ENCODE peak calls at places on chromosomes 6 and 20, in eight cellular contexts. One of them, this sample, is unnamed.

GRCh38 chr6:130890531-130890950 is 63.3 kb downstream of the SMLR1 start:
- DNase-seq in body of pancreas: no peak
- DNase-seq in B cell: no peak
- DNase-seq in nephron progenitor cell: no peak
- DNase-seq in NK-92 treated with Interleukin-12 subunit alpha and Interleukin-12 subunit beta, amount 100 ng/mL, for 24 hours: no peak
- DNase-seq in AG09309: no peak
- DNase-seq in Ammon's horn: no peak
- DNase-seq in left cardiac atrium: no peak
- DNase-seq in this sample: no peak

GRCh38 chr6:112760831-112761230 is 413.7 kb downstream of the RFPL4B start:
- DNase-seq in body of pancreas: no peak
- DNase-seq in B cell: no peak
- DNase-seq in nephron progenitor cell: no peak
- DNase-seq in NK-92 treated with Interleukin-12 subunit alpha and Interleukin-12 subunit beta, amount 100 ng/mL, for 24 hours: no peak
- DNase-seq in AG09309: no peak
- DNase-seq in Ammon's horn: no peak
- DNase-seq in left cardiac atrium: no peak
- DNase-seq in this sample: no peak

GRCh38 chr6:1381397-1382330 is 7.7 kb upstream of the FOXF2 start:
- DNase-seq in body of pancreas: peak
- DNase-seq in B cell: peak
- DNase-seq in nephron progenitor cell: peak
- DNase-seq in NK-92 treated with Interleukin-12 subunit alpha and Interleukin-12 subunit beta, amount 100 ng/mL, for 24 hours: no peak
- DNase-seq in AG09309: no peak
- DNase-seq in Ammon's horn: peak
- DNase-seq in left cardiac atrium: peak
- DNase-seq in this sample: peak

GRCh38 chr20:59835448-59836395 is 97.7 kb downstream of the SYCP2 start:
- DNase-seq in body of pancreas: no peak
- DNase-seq in B cell: no peak
- DNase-seq in nephron progenitor cell: peak
- DNase-seq in NK-92 treated with Interleukin-12 subunit alpha and Interleukin-12 subunit beta, amount 100 ng/mL, for 24 hours: no peak
- DNase-seq in AG09309: no peak
- DNase-seq in Ammon's horn: peak
- DNase-seq in left cardiac atrium: peak
- DNase-seq in this sample: no peak

GRCh38 chr6:105644073-105644489 is 241.2 kb upstream of the PREP start:
- DNase-seq in body of pancreas: no peak
- DNase-seq in B cell: no peak
- DNase-seq in nephron progenitor cell: no peak
- DNase-seq in NK-92 treated with Interleukin-12 subunit alpha and Interleukin-12 subunit beta, amount 100 ng/mL, for 24 hours: peak
- DNase-seq in AG09309: no peak
- DNase-seq in Ammon's horn: no peak
- DNase-seq in left cardiac atrium: no peak
- DNase-seq in this sample: no peak

GRCh38 chr6:89640804-89641203 is 2.3 kb upstream of the LYRM2 start:
- DNase-seq in body of pancreas: no peak
- DNase-seq in B cell: no peak
- DNase-seq in nephron progenitor cell: no peak
- DNase-seq in NK-92 treated with Interleukin-12 subunit alpha and Interleukin-12 subunit beta, amount 100 ng/mL, for 24 hours: no peak
- DNase-seq in AG09309: peak
- DNase-seq in Ammon's horn: no peak
- DNase-seq in left cardiac atrium: no peak
- DNase-seq in this sample: no peak

GRCh38 chr6:108521616-108522107 is 39.1 kb upstream of the FOXO3 start:
- DNase-seq in body of pancreas: no peak
- DNase-seq in B cell: no peak
- DNase-seq in nephron progenitor cell: no peak
- DNase-seq in NK-92 treated with Interleukin-12 subunit alpha and Interleukin-12 subunit beta, amount 100 ng/mL, for 24 hours: no peak
- DNase-seq in AG09309: no peak
- DNase-seq in Ammon's horn: no peak
- DNase-seq in left cardiac atrium: no peak
- DNase-seq in this sample: no peak

GRCh38 chr6:132661906-132662305 is 2.9 kb upstream of the TAAR1 start:
- DNase-seq in body of pancreas: no peak
- DNase-seq in B cell: no peak
- DNase-seq in nephron progenitor cell: no peak
- DNase-seq in NK-92 treated with Interleukin-12 subunit alpha and Interleukin-12 subunit beta, amount 100 ng/mL, for 24 hours: no peak
- DNase-seq in AG09309: no peak
- DNase-seq in Ammon's horn: no peak
- DNase-seq in left cardiac atrium: no peak
- DNase-seq in this sample: no peak

GRCh38 chr6:24929255-24929654 is 6.5 kb downstream of the RIPOR2 start:
- DNase-seq in body of pancreas: no peak
- DNase-seq in B cell: peak
- DNase-seq in nephron progenitor cell: no peak
- DNase-seq in NK-92 treated with Interleukin-12 subunit alpha and Interleukin-12 subunit beta, amount 100 ng/mL, for 24 hours: peak
- DNase-seq in AG09309: no peak
- DNase-seq in Ammon's horn: no peak
- DNase-seq in left cardiac atrium: no peak
- DNase-seq in this sample: no peak

GRCh38 chr20:46317685-46318177 is 9.4 kb upstream of the CDH22 start:
- DNase-seq in body of pancreas: peak
- DNase-seq in B cell: no peak
- DNase-seq in nephron progenitor cell: no peak
- DNase-seq in NK-92 treated with Interleukin-12 subunit alpha and Interleukin-12 subunit beta, amount 100 ng/mL, for 24 hours: no peak
- DNase-seq in AG09309: no peak
- DNase-seq in Ammon's horn: no peak
- DNase-seq in left cardiac atrium: no peak
- DNase-seq in this sample: no peak

GRCh38 chr20:36366623-36367369 is 60.7 kb downstream of the DLGAP4 start:
- DNase-seq in body of pancreas: no peak
- DNase-seq in B cell: no peak
- DNase-seq in nephron progenitor cell: no peak
- DNase-seq in NK-92 treated with Interleukin-12 subunit alpha and Interleukin-12 subunit beta, amount 100 ng/mL, for 24 hours: no peak
- DNase-seq in AG09309: no peak
- DNase-seq in Ammon's horn: no peak
- DNase-seq in left cardiac atrium: no peak
- DNase-seq in this sample: no peak